ENCODE peak calls at places on chromosome 6, in nine cellular contexts. D is CD4-positive, alpha-beta memory T cell; F is spleen; L is mammary epithelial cell; S is neural progenitor cell; B is upper lobe of left lung; A is CD8-positive, alpha-beta T cell; T is body of pancreas; J is adrenal gland. G is an unnamed sample.

GRCh38 chr6:160678230-160678629 is 14.2 kb upstream of the LPA start:
- DNase-seq in D (no peak), F (no peak), L (peak; percentile 15), S (no peak), B (no peak), A (no peak), T (no peak), J (no peak), G (no peak)

GRCh38 chr6:14324042-14324441 is 206.5 kb downstream of the CD83 start:
- DNase-seq in D (no peak), F (no peak), L (peak; percentile 14), S (no peak), B (no peak), A (no peak), T (no peak), J (no peak), G (no peak)

GRCh38 chr6:84842526-84843161 is 78.2 kb upstream of the TBX18 start:
- DNase-seq in D (no peak), F (no peak), L (no peak), S (no peak), B (no peak), A (no peak), T (no peak), J (no peak), G (no peak)

GRCh38 chr6:7909323-7910276 is 988 bp downstream of the TXNDC5 start:
- DNase-seq in D (peak; percentile 10), F (peak; percentile 89), L (peak; percentile 32), S (peak; percentile 77), B (peak; percentile 95), A (peak; percentile 54), T (peak; percentile 76), J (peak; percentile 49), G (peak; percentile 85)

GRCh38 chr6:25173951-25174474 is 105.2 kb upstream of the CARMIL1 start:
- DNase-seq in D (no peak), F (no peak), L (peak; percentile 92), S (no peak), B (no peak), A (no peak), T (peak; percentile 26), J (no peak), G (no peak)

GRCh38 chr6:131419698-131420097 is 153.3 kb upstream of the ARG1 start:
- DNase-seq in D (no peak), F (no peak), L (no peak), S (no peak), B (no peak), A (no peak), T (no peak), J (no peak), G (no peak)

GRCh38 chr6:13044390-13044789 is 283.9 kb downstream of the TBC1D7 start:
- DNase-seq in D (no peak), F (no peak), L (peak; percentile 1), S (no peak), B (no peak), A (no peak), T (no peak), J (no peak), G (peak; percentile 15)

GRCh38 chr6:148927581-148927980 is 180.8 kb downstream of the UST start:
- DNase-seq in D (no peak), F (no peak), L (no peak), S (no peak), B (no peak), A (no peak), T (no peak), J (no peak), G (no peak)

GRCh38 chr6:30013296-30013922 is 47.7 kb upstream of the POLR1H start:
- DNase-seq in D (peak; percentile 32), F (no peak), L (no peak), S (peak; percentile 71), B (no peak), A (peak; percentile 58), T (peak; percentile 17), J (no peak), G (no peak)

GRCh38 chr6:109498049-109498448 is 15.0 kb upstream of the ZBTB24 start:
- DNase-seq in D (no peak), F (no peak), L (no peak), S (no peak), B (no peak), A (no peak), T (no peak), J (no peak), G (no peak)

GRCh38 chr6:162943369-162943768 is 215.6 kb downstream of the PACRG start:
- DNase-seq in D (no peak), F (no peak), L (no peak), S (no peak), B (peak; percentile 29), A (no peak), T (no peak), J (no peak), G (no peak)

GRCh38 chr6:158017621-158018369 is 36.1 kb downstream of the SYNJ2 start:
- DNase-seq in D (no peak), F (peak; percentile 42), L (no peak), S (no peak), B (no peak), A (no peak), T (no peak), J (no peak), G (no peak)

GRCh38 chr6:23269436-23269835 is 700.1 kb downstream of the HDGFL1 start:
- DNase-seq in D (no peak), F (no peak), L (no peak), S (no peak), B (no peak), A (no peak), T (no peak), J (no peak), G (no peak)

GRCh38 chr6:3796396-3796795 is 44.9 kb upstream of the PXDC1 start:
- DNase-seq in D (no peak), F (no peak), L (peak; percentile 67), S (no peak), B (no peak), A (no peak), T (peak; percentile 29), J (peak; percentile 53), G (peak; percentile 78)

GRCh38 chr6:170098428-170099170 is 192.3 kb downstream of the DLL1 start:
- DNase-seq in D (no peak), F (peak; percentile 72), L (no peak), S (no peak), B (peak; percentile 57), A (peak; percentile 42), T (no peak), J (peak; percentile 6), G (no peak)

GRCh38 chr6:159838020-159838744 is 38.1 kb downstream of the PNLDC1 start:
- DNase-seq in D (no peak), F (no peak), L (no peak), S (no peak), B (no peak), A (peak; percentile 40), T (no peak), J (no peak), G (no peak)

GRCh38 chr6:108781419-108782110 is 66.7 kb upstream of the ARMC2 start:
- DNase-seq in D (no peak), F (no peak), L (peak; percentile 17), S (peak; percentile 40), B (no peak), A (no peak), T (no peak), J (no peak), G (no peak)

GRCh38 chr6:100612101-100612500 is 147.4 kb upstream of the SIM1 start:
- DNase-seq in D (no peak), F (no peak), L (no peak), S (no peak), B (no peak), A (no peak), T (no peak), J (no peak), G (no peak)

GRCh38 chr6:69861986-69862385 is 4.4 kb upstream of the COL19A1 start:
- DNase-seq in D (no peak), F (no peak), L (peak; percentile 81), S (no peak), B (no peak), A (no peak), T (no peak), J (no peak), G (no peak)

GRCh38 chr6:105678516-105678915 is 275.6 kb upstream of the PREP start:
- DNase-seq in D (no peak), F (no peak), L (no peak), S (no peak), B (no peak), A (no peak), T (no peak), J (no peak), G (no peak)

GRCh38 chr6:109327502-109327901 is 54.8 kb downstream of the CD164 start:
- DNase-seq in D (no peak), F (no peak), L (no peak), S (no peak), B (no peak), A (no peak), T (no peak), J (no peak), G (no peak)

GRCh38 chr6:130020106-130020851 is 1.9 kb downstream of the L3MBTL3 start:
- DNase-seq in D (peak; percentile 53), F (peak; percentile 91), L (peak; percentile 6), S (peak; percentile 45), B (peak; percentile 92), A (peak; percentile 73), T (peak; percentile 10), J (peak; percentile 50), G (peak; percentile 34)

DNA sequence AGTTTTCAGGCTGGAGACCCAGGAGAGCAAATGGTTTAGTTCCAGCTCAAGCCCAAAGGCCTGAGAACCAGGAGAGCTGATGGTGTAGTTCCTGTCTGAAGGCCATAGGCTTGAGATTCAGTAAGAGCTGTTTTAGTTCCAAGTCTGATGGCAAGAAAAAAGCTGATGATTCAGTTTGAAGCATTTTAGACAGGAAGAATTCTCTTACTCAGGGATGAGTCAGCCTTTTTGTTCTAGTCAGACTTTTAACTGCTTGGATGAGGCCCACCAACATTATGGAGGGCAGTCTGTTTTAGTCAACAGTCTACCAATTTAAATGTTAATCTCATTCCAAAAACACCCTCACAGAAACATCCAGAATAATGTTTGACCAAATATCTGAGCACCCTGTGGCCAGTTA is 2.5 kb downstream of the ZSCAN26 start:
- DNase-seq in D (no peak), F (no peak), L (peak; percentile 83), S (no peak), B (no peak), A (no peak), T (no peak), J (no peak), G (no peak)
- H3K4me1 ChIP-seq in D (peaks cover 18% of the 10 kb centered on the region), F (peaks cover 37% of the 10 kb centered on the region), L (peaks cover 22% of the 10 kb centered on the region), S (peaks cover 14% of the 10 kb centered on the region), B (peaks cover 26% of the 10 kb centered on the region), A (peaks cover 21% of the 10 kb centered on the region), T (peaks cover 8% of the 10 kb centered on the region), J (peaks cover 32% of the 10 kb centered on the region), G (peaks cover 2% of the 10 kb centered on the region)

GRCh38 chr6:31375699-31376098 is 18.7 kb upstream of the HLA-B start:
- DNase-seq in D (no peak), F (no peak), L (no peak), S (no peak), B (no peak), A (no peak), T (no peak), J (no peak), G (no peak)
- H3K27ac ChIP-seq in D (no peak overlapping the region), F (no peak overlapping the region), L (no peak overlapping the region), S (no peak overlapping the region), B (no peak overlapping the region), A (no peak overlapping the region), T (no peak overlapping the region), J (no peak overlapping the region), G (no peak overlapping the region)

GRCh38 chr6:28817808-28818145 is 106.0 kb downstream of the TRIM27 start:
- DNase-seq in D (no peak), F (no peak), L (no peak), S (peak; percentile 41), B (no peak), A (no peak), T (no peak), J (no peak), G (no peak)
- H3K27me3 ChIP-seq in D (peaks cover 39% of the 10 kb centered on the region), F (no peaks in the 10 kb centered on the region), L (no peaks in the 10 kb centered on the region), S (peaks cover 100% of the 10 kb centered on the region), B (peaks cover 34% of the 10 kb centered on the region), A (peaks cover 54% of the 10 kb centered on the region), T (peaks cover 36% of the 10 kb centered on the region), J (peaks cover 82% of the 10 kb centered on the region), G (peaks cover 7% of the 10 kb centered on the region)

GRCh38 chr6:34940030-34940434 is 51.0 kb downstream of the ANKS1A start:
- DNase-seq in D (no peak), F (no peak), L (no peak), S (no peak), B (no peak), A (no peak), T (no peak), J (no peak), G (no peak)
- H3K4me1 ChIP-seq in D (no peaks in the 10 kb centered on the region), F (peaks cover 20% of the 10 kb centered on the region), L (no peaks in the 10 kb centered on the region), S (no peaks in the 10 kb centered on the region), B (peaks cover 13% of the 10 kb centered on the region), A (no peaks in the 10 kb centered on the region), T (peaks cover 11% of the 10 kb centered on the region), J (peaks cover 49% of the 10 kb centered on the region), G (peaks cover 19% of the 10 kb centered on the region)